ENCODE peak calls at places on chromosomes 16 and 17, in four cellular contexts. One of them, this sample, is unnamed. For H3K9me3 and H3K36me3, the result is how much of the 10 kb centered on the place peaks cover.

GRCh38 chr17:13212861-13213260 is 195.0 kb upstream of the ELAC2 start:
- DNase-seq in CD4-positive, CD25-positive, alpha-beta regulatory T cell: no peak
- DNase-seq in neural progenitor cell: no peak
- DNase-seq in spleen: no peak
- DNase-seq in this sample: no peak

GRCh38 chr17:27343972-27344607 is 50.2 kb downstream of the WSB1 start:
- DNase-seq in CD4-positive, CD25-positive, alpha-beta regulatory T cell: no peak
- DNase-seq in neural progenitor cell: no peak
- DNase-seq in spleen: no peak
- DNase-seq in this sample: no peak

GRCh38 chr17:62085511-62086408 is 20.7 kb upstream of the MED13 start:
- DNase-seq in CD4-positive, CD25-positive, alpha-beta regulatory T cell: no peak
- DNase-seq in neural progenitor cell: no peak
- DNase-seq in spleen: no peak
- DNase-seq in this sample: no peak

GRCh38 chr16:66365588-66365987 is 903 bp upstream of the CDH5 start:
- DNase-seq in CD4-positive, CD25-positive, alpha-beta regulatory T cell: no peak
- DNase-seq in neural progenitor cell: no peak
- DNase-seq in spleen: no peak
- DNase-seq in this sample: no peak

GRCh38 chr16:29674188-29674587 is 4.8 kb upstream of the QPRT start:
- DNase-seq in CD4-positive, CD25-positive, alpha-beta regulatory T cell: no peak
- DNase-seq in neural progenitor cell: no peak
- DNase-seq in spleen: no peak
- DNase-seq in this sample: no peak

GRCh38 chr16:81558444-81559175 is 114.0 kb downstream of the CMIP start:
- DNase-seq in CD4-positive, CD25-positive, alpha-beta regulatory T cell: no peak
- DNase-seq in neural progenitor cell: peak
- DNase-seq in spleen: no peak
- DNase-seq in this sample: no peak

GRCh38 chr16:57123969-57124674 is 31.7 kb downstream of the CPNE2 start:
- DNase-seq in CD4-positive, CD25-positive, alpha-beta regulatory T cell: no peak
- DNase-seq in neural progenitor cell: no peak
- DNase-seq in spleen: no peak
- DNase-seq in this sample: no peak

GRCh38 chr17:6346387-6346786 is 88.5 kb downstream of the AIPL1 start:
- DNase-seq in CD4-positive, CD25-positive, alpha-beta regulatory T cell: no peak
- DNase-seq in neural progenitor cell: no peak
- DNase-seq in spleen: no peak
- DNase-seq in this sample: no peak

GRCh38 chr16:77290451-77291110 is 91.4 kb downstream of the SYCE1L start:
- DNase-seq in CD4-positive, CD25-positive, alpha-beta regulatory T cell: no peak
- DNase-seq in neural progenitor cell: no peak
- DNase-seq in spleen: no peak
- DNase-seq in this sample: no peak

GRCh38 chr16:3305109-3306068 is at the start of the genes TIGD7 and ZNF75A:
- DNase-seq in CD4-positive, CD25-positive, alpha-beta regulatory T cell: peak
- DNase-seq in neural progenitor cell: peak
- DNase-seq in spleen: peak
- DNase-seq in this sample: peak
- H3K9me3 ChIP-seq in CD4-positive, CD25-positive, alpha-beta regulatory T cell: under half
- H3K9me3 ChIP-seq in neural progenitor cell: under half
- H3K9me3 ChIP-seq in spleen: half or more
- H3K9me3 ChIP-seq in this sample: under half

GRCh38 chr16:67879936-67880335 is 4.7 kb upstream of the NRN1L start:
- DNase-seq in CD4-positive, CD25-positive, alpha-beta regulatory T cell: no peak
- DNase-seq in neural progenitor cell: no peak
- DNase-seq in spleen: no peak
- DNase-seq in this sample: no peak
- H3K36me3 ChIP-seq in CD4-positive, CD25-positive, alpha-beta regulatory T cell: half or more
- H3K36me3 ChIP-seq in neural progenitor cell: under half
- H3K36me3 ChIP-seq in spleen: under half
- H3K36me3 ChIP-seq in this sample: half or more

GRCh38 chr16:35748621-35749252 is 2289.3 kb downstream of the TP53TG3F start:
- DNase-seq in CD4-positive, CD25-positive, alpha-beta regulatory T cell: no peak
- DNase-seq in neural progenitor cell: no peak
- DNase-seq in spleen: no peak
- DNase-seq in this sample: no peak
- H3K9me3 ChIP-seq in CD4-positive, CD25-positive, alpha-beta regulatory T cell: under half
- H3K9me3 ChIP-seq in neural progenitor cell: under half
- H3K9me3 ChIP-seq in spleen: half or more
- H3K9me3 ChIP-seq in this sample: under half

GRCh38 chr17:39410279-39410678 is 8.9 kb upstream of the FBXL20 start:
- DNase-seq in CD4-positive, CD25-positive, alpha-beta regulatory T cell: no peak
- DNase-seq in neural progenitor cell: no peak
- DNase-seq in spleen: peak
- DNase-seq in this sample: no peak
- H3K36me3 ChIP-seq in CD4-positive, CD25-positive, alpha-beta regulatory T cell: half or more
- H3K36me3 ChIP-seq in neural progenitor cell: under half
- H3K36me3 ChIP-seq in spleen: under half
- H3K36me3 ChIP-seq in this sample: half or more

GRCh38 chr16:35564148-35564547 is 2104.7 kb downstream of the TP53TG3F start:
- DNase-seq in CD4-positive, CD25-positive, alpha-beta regulatory T cell: no peak
- DNase-seq in neural progenitor cell: no peak
- DNase-seq in spleen: no peak
- DNase-seq in this sample: no peak
- H3K9me3 ChIP-seq in CD4-positive, CD25-positive, alpha-beta regulatory T cell: under half
- H3K9me3 ChIP-seq in neural progenitor cell: under half
- H3K9me3 ChIP-seq in spleen: under half
- H3K9me3 ChIP-seq in this sample: under half

GRCh38 chr16:28103516-28104170 is 40.1 kb upstream of the GSG1L start:
- DNase-seq in CD4-positive, CD25-positive, alpha-beta regulatory T cell: no peak
- DNase-seq in neural progenitor cell: no peak
- DNase-seq in spleen: peak
- DNase-seq in this sample: no peak
- H3K36me3 ChIP-seq in CD4-positive, CD25-positive, alpha-beta regulatory T cell: half or more
- H3K36me3 ChIP-seq in neural progenitor cell: under half
- H3K36me3 ChIP-seq in spleen: under half
- H3K36me3 ChIP-seq in this sample: half or more

GRCh38 chr17:82948081-82948511 is 108.3 kb upstream of the ZNF750 start:
- DNase-seq in CD4-positive, CD25-positive, alpha-beta regulatory T cell: no peak
- DNase-seq in neural progenitor cell: no peak
- DNase-seq in spleen: peak
- DNase-seq in this sample: peak
- H3K9me3 ChIP-seq in CD4-positive, CD25-positive, alpha-beta regulatory T cell: under half
- H3K9me3 ChIP-seq in neural progenitor cell: under half
- H3K9me3 ChIP-seq in spleen: under half
- H3K9me3 ChIP-seq in this sample: under half

GRCh38 chr17:76561799-76562268 is 22.0 kb downstream of the PRCD start:
- DNase-seq in CD4-positive, CD25-positive, alpha-beta regulatory T cell: no peak
- DNase-seq in neural progenitor cell: no peak
- DNase-seq in spleen: no peak
- DNase-seq in this sample: no peak
- H3K36me3 ChIP-seq in CD4-positive, CD25-positive, alpha-beta regulatory T cell: under half
- H3K36me3 ChIP-seq in neural progenitor cell: under half
- H3K36me3 ChIP-seq in spleen: under half
- H3K36me3 ChIP-seq in this sample: half or more

GRCh38 chr17:16327018-16327417 is 26.3 kb downstream of the CENPV start:
- DNase-seq in CD4-positive, CD25-positive, alpha-beta regulatory T cell: no peak
- DNase-seq in neural progenitor cell: no peak
- DNase-seq in spleen: no peak
- DNase-seq in this sample: no peak
- H3K9me3 ChIP-seq in CD4-positive, CD25-positive, alpha-beta regulatory T cell: under half
- H3K9me3 ChIP-seq in neural progenitor cell: under half
- H3K9me3 ChIP-seq in spleen: under half
- H3K9me3 ChIP-seq in this sample: under half